ENCODE peak calls at places on chromosomes 1 and 21, in five cellular contexts. J, H, L, V and D are unnamed samples.

GRCh38 chr1:108831225-108831624 is 25.7 kb downstream of the AKNAD1 start:
- DNase-seq in V (no peak), H (no peak), L (peak), J (peak), D (no peak)

GRCh38 chr1:210394281-210394798 is 65.6 kb downstream of the HHAT start:
- DNase-seq in L (peak), V (no peak), H (no peak), J (no peak), D (no peak)

GRCh38 chr1:43274125-43274803 is 4.5 kb downstream of the TMEM125 start:
- DNase-seq in J (peak), L (peak), H (no peak), V (no peak), D (no peak)

GRCh38 chr21:41163086-41163485 is 4.9 kb upstream of the BACE2 start:
- DNase-seq in V (no peak), J (no peak), L (no peak), H (no peak), D (no peak)

GRCh38 chr1:64915381-64916274 is 50.7 kb downstream of the JAK1 start:
- DNase-seq in J (peak), L (peak), H (no peak), V (no peak), D (no peak)

GRCh38 chr1:151539321-151540020 is 638 bp upstream of the TUFT1 start:
- DNase-seq in J (peak), V (peak), H (no peak), L (peak), D (peak)

GRCh38 chr1:180953291-180953747 is 40.6 kb downstream of the KIAA1614 start:
- DNase-seq in L (no peak), H (no peak), V (peak), J (peak), D (no peak)

GRCh38 chr21:35508389-35508888 is 459.3 kb upstream of the RUNX1 start:
- DNase-seq in V (peak), L (peak), J (peak), H (peak), D (no peak)

GRCh38 chr1:112165375-112165774 is 175.9 kb upstream of the KCND3 start:
- DNase-seq in J (no peak), L (no peak), H (no peak), V (no peak), D (no peak)

GRCh38 chr21:38261851-38262250 is 5.1 kb downstream of the KCNJ15 start:
- DNase-seq in V (no peak), L (no peak), J (no peak), H (no peak), D (no peak)

GRCh38 chr21:35989185-35989735 is 71.1 kb downstream of the SETD4 start:
- DNase-seq in V (peak), H (no peak), L (peak), J (no peak), D (no peak)

GRCh38 chr1:55131801-55132200 is 83.4 kb downstream of the USP24 start:
- DNase-seq in H (no peak), V (no peak), J (no peak), L (no peak), D (no peak)

GRCh38 chr1:67590329-67590728 is 94.7 kb upstream of the GADD45A start:
- DNase-seq in L (peak), V (no peak), H (no peak), J (no peak), D (no peak)

GRCh38 chr1:235259133-235259778 is 68.7 kb downstream of the ARID4B start:
- DNase-seq in L (no peak), H (no peak), V (no peak), J (no peak), D (no peak)

GRCh38 chr1:100077525-100077924 is 55.2 kb downstream of the SASS6 start:
- DNase-seq in V (no peak), L (peak), J (peak), H (no peak), D (peak)

GRCh38 chr21:43294194-43294902 is 125.5 kb downstream of the CRYAA start:
- DNase-seq in J (no peak), H (no peak), V (no peak), L (no peak), D (no peak)

GRCh38 chr21:44951186-44951915 is 11.5 kb downstream of the SLX9 start:
- DNase-seq in V (peak), H (no peak), L (no peak), J (no peak), D (no peak)

GRCh38 chr1:68338107-68338506 is 105.8 kb upstream of the WLS start:
- DNase-seq in V (no peak), J (no peak), L (no peak), H (no peak), D (no peak)

GRCh38 chr1:64495878-64496277 is 25.9 kb downstream of the CACHD1 start:
- DNase-seq in J (no peak), V (no peak), H (no peak), L (no peak), D (no peak)

GRCh38 chr21:38669186-38669585 is 136.5 kb upstream of the ETS2 start:
- DNase-seq in L (peak), J (peak), V (no peak), H (no peak), D (no peak)

GRCh38 chr1:242535986-242536385 is 11.5 kb upstream of the PLD5 start:
- DNase-seq in H (no peak), V (no peak), J (peak), L (no peak), D (no peak)

GRCh38 chr1:26991310-26992116 is 2.0 kb upstream of the TRNP1 start:
- DNase-seq in H (no peak), V (no peak), J (no peak), L (no peak), D (no peak)

GRCh38 chr1:116902718-116903390 is 6.9 kb upstream of the PTGFRN start:
- DNase-seq in H (no peak), J (peak), V (no peak), L (peak), D (peak)

GRCh38 chr1:101293461-101294045 is 56.7 kb downstream of the S1PR1 start:
- DNase-seq in V (no peak), H (no peak), L (peak), J (no peak), D (no peak)

DNA sequence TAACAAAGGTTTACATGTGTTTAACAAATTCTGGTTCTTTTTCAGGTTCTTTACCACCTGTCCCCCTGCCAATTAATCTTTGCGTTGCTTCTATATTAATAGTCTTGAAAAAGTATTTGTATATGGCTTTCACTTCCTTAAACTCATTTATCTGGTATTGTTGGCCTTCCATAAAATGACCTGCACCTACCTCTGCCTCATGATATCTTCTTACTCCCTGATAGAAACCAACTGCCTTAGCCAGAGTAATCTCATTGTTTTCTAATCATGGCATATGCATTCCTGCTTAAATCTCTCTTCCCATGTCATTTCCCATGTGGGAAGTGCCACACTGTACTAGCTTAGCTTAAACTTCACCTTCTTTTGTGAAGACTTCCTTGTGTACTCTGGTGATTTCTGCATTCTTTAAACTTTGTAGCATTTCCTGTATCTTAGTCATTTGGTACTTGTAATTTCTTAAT is 8.7 kb downstream of the SMG7 start:
- DNase-seq in V (no peak), H (no peak), L (peak), J (no peak), D (no peak)
- H3K4me3 ChIP-seq in V (no peak), H (no peak), L (no peak), J (no peak), D (no peak)

GRCh38 chr1:155293086-155293749 is 8.0 kb downstream of the PKLR start:
- DNase-seq in H (no peak), L (no peak), V (no peak), J (no peak), D (no peak)
- H3K4me3 ChIP-seq in H (no peak), L (no peak), V (no peak), J (no peak), D (no peak)

GRCh38 chr1:231808116-231808515 is 181.5 kb downstream of the DISC1 start:
- DNase-seq in L (no peak), H (no peak), V (no peak), J (no peak), D (no peak)

GRCh38 chr1:231808990-231809389 is 182.4 kb downstream of the DISC1 start:
- DNase-seq in V (no peak), J (no peak), H (no peak), L (peak), D (no peak)

GRCh38 chr1:231806623-231807470 is 180.3 kb downstream of the DISC1 start:
- DNase-seq in V (peak), J (peak), H (peak), L (peak), D (peak)

GRCh38 chr1:231810415-231810814 is 183.8 kb downstream of the DISC1 start:
- DNase-seq in L (no peak), J (no peak), V (no peak), H (no peak), D (no peak)

DNA sequence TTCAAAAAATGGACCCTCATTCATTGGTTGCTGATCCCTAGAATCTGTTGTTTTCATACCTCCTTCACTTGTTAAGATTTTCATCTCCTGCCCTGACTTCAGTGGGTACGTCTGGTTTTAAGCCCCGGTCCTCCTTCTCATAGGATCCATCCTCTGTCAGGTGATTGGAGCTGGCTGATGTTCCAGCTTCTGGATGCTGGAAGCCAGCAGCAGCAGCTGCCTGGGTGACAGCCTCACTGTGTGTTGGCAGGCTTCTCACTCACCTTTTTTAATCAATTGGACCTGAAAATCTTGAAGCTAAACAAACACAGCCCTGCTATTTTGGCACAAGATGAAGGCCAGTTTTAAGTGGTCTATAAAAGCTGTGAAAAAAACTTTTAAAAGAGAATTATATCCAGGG is 180.9 kb downstream of the DISC1 start:
- DNase-seq in H (no peak), L (no peak), V (no peak), J (no peak), D (no peak)
- H3K4me3 ChIP-seq in H (no peak), L (no peak), V (no peak), J (no peak), D (no peak)

DNA sequence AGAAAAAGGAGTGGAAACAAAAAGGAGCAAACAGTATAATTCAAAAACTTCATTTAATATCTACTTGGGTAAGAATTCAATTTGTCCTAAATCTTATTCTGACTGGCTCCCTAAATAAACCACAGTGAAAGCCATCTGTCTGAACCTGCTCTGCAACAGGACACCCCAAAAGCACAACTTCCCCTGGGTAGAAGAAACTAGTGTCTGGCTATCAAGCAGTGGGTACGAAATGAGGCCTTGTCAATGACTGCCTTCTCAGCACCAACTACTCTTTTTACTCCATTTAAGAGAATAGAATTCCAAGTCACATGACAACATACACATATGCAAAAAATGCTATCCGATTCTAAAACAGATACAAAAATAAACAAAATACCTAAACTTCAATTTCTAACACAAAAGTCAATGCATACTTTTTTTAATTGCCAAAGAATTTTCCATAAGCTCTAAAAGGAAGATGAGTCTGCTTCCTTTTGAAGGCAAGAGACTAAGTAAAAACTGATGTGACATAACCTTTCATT is 206.8 kb downstream of the SLC45A1 start:
- DNase-seq in H (no peak), J (peak), V (no peak), L (no peak), D (no peak)
- H3K4me3 ChIP-seq in H (no peak), J (no peak), V (peak), L (no peak), D (no peak)

GRCh38 chr1:156659672-156659993 is 17.6 kb downstream of the NES start:
- DNase-seq in H (no peak), J (no peak), V (no peak), L (no peak), D (no peak)

GRCh38 chr1:156658945-156659574 is 17.1 kb downstream of the BCAN start:
- DNase-seq in V (no peak), L (no peak), J (no peak), H (no peak), D (no peak)

GRCh38 chr1:156657161-156657970 is 15.4 kb downstream of the BCAN start:
- DNase-seq in J (peak), V (peak), H (peak), L (peak), D (peak)

GRCh38 chr1:156657971-156658319 is 16.0 kb downstream of the BCAN start:
- DNase-seq in L (no peak), V (no peak), H (no peak), J (no peak), D (no peak)

DNA sequence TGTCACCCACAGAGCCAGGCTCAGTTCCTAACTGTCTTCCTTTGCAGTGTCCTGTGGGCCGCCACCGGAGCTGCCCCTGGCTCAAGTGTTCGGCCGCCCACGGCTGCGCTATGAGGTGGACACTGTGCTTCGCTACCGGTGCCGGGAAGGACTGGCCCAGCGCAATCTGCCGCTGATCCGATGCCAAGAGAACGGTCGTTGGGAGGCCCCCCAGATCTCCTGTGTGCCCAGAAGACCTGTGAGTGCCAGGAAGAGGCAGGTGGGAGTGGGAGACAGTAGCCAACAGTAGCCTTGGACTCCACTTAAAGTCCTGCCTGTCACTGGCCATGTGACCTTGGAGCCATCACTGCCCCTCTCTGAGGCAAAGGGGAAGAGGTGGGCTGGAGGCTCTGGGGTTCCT is 16.6 kb downstream of the BCAN start:
- DNase-seq in V (no peak), L (no peak), H (no peak), J (no peak), D (no peak)
- H3K4me3 ChIP-seq in V (no peak), L (no peak), H (no peak), J (no peak), D (no peak)

GRCh38 chr1:230879781-230880180 is 11.5 kb upstream of the C1orf198 start:
- DNase-seq in H (no peak), J (no peak), V (no peak), L (no peak), D (no peak)

GRCh38 chr1:230876660-230877059 is 8.3 kb upstream of the C1orf198 start:
- DNase-seq in J (peak), V (no peak), L (no peak), H (no peak), D (no peak)

GRCh38 chr1:230877924-230878583 is 9.7 kb upstream of the C1orf198 start:
- DNase-seq in J (no peak), H (no peak), L (no peak), V (no peak), D (no peak)

GRCh38 chr1:230877139-230877923 is 9.0 kb upstream of the C1orf198 start:
- DNase-seq in H (no peak), V (no peak), J (peak), L (peak), D (no peak)

DNA sequence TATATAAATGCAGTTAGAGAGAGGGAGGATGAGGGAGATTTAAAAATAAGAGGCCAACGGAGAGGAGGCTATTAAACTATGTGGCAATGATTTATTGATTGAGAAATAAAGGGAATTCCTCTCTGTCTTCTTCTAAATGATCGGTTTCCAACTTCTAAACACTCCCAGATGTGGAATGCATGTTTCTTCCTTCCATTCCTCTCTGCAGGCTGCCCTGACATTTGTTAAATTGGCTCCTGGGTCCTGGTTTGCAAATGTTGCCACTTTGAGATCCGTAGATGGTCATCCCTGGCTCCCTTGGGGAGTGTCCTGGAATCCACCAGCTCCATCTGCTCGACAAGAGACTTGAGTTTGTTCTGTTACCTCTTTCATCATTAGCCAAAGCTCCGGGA is 10.3 kb upstream of the C1orf198 start:
- DNase-seq in V (peak), L (peak), H (no peak), J (no peak), D (no peak)
- H3K4me3 ChIP-seq in V (no peak), L (no peak), H (no peak), J (no peak), D (no peak)

DNA sequence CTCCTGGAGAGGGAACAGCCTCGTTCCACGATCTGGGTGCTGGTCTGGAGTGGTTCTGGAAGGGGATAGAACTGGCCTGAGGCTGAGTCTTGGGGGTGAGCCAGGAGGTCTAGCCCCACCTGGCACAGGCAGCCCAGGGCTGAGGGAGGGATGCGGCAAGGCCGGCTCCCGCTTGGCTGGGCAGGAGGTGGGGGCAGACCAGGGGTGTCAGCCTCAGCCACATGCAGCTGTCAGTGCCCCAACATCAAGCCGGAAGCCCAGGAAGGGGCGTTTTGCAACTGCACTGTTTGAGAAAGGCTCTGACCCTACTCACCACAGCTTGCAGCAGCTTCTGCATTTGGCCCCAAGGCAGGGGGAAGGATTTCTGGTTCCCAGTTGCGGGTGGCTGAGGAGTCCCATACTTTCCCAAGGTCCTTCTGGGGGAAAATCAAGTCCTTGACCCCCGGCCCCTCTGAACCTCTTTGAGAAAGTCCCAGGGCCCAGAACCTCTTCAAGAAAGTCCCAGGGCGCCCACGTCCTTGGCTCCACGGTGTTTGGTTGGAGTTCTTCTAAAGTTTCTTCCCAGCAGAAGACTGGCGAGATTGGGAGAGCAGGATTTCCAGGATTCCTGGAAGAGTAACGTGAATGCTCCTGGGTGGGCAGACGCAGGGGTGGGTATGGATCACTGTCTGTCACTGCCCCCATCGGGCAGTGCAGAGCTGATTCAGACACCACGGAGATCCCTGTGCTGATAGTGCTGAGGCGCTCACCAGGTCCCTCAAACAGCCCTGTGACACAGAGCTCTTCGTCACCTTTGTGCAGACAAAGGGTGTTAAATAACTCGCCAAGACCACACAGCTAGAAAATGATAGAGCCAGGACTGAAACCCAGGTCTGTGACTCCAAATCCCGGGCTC is 2.2 kb downstream of the EFHD2 start:
- DNase-seq in H (no peak), J (peak), L (peak), V (peak), D (no peak)
- H3K4me3 ChIP-seq in H (no peak), J (no peak), L (no peak), V (peak), D (peak)

DNA sequence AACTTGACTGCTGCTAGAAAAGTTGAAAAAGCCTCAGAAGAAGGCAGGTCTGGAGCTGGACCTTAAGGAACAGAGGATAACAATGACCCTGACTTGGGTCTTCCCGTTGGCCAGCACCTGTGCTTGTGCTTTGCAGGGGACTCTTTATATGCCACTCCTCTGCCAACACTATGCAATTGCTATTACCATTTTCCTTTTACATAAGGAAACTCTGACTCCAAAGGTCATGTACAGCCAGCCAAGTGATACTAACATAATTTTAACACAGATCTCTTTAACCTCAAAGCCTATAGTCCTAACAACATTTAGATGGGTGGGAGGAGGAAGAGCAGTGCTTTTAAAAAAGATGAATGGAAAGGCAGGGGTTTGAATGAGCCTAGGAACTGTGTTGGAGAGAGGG is 106.6 kb upstream of the RAB4A start:
- DNase-seq in L (no peak), V (no peak), J (no peak), H (no peak), D (no peak)
- H3K4me3 ChIP-seq in L (no peak), V (no peak), J (no peak), H (no peak), D (no peak)

GRCh38 chr1:66250075-66250474 is 283.9 kb upstream of the SGIP1 start:
- DNase-seq in V (no peak), J (no peak), L (no peak), H (no peak), D (no peak)
- H3K4me3 ChIP-seq in V (no peak), J (no peak), L (no peak), H (no peak), D (no peak)